ENCODE peak calls at places on chromosome 1, in five cellular contexts. B is stimulated activated CD4-positive, alpha-beta T cell treated with anti-CD3 and anti-CD28 coated beads, TNF-alpha, amount 100 ng/mL, for 1 hour; Q is OCI-M1; K is ELF-1; S is SHP77. V is an unnamed sample.

GRCh38 chr1:108685524-108685923 is 6.6 kb upstream of the PRPF38B start:
- DNase-seq in B (no peak), Q (no peak), K (no peak), S (no peak), V (no peak)

GRCh38 chr1:101290922-101291561 is 54.2 kb downstream of the S1PR1 start:
- DNase-seq in B (no peak), Q (peak; percentile 33), K (no peak), S (no peak), V (no peak)

GRCh38 chr1:87333692-87334347 is 5.1 kb downstream of the LMO4 start:
- DNase-seq in B (no peak), Q (peak; percentile 56), K (no peak), S (no peak), V (no peak)

GRCh38 chr1:25797939-25798338 is 2.1 kb upstream of the SELENON start:
- DNase-seq in B (no peak), Q (peak; percentile 70), K (peak; percentile 81), S (no peak), V (no peak)

GRCh38 chr1:7379445-7379971 is 391.6 kb upstream of the VAMP3 start:
- DNase-seq in B (no peak), Q (no peak), K (peak; percentile 79), S (peak; percentile 68), V (no peak)

GRCh38 chr1:10727703-10728348 is 68.6 kb downstream of the CASZ1 start:
- DNase-seq in B (no peak), Q (no peak), K (no peak), S (peak; percentile 19), V (no peak)

GRCh38 chr1:117553468-117553867 is 52.4 kb upstream of the TENT5C start:
- DNase-seq in B (no peak), Q (no peak), K (no peak), S (no peak), V (no peak)

GRCh38 chr1:114021665-114022099 is 42.4 kb downstream of the OLFML3 start:
- DNase-seq in B (no peak), Q (no peak), K (no peak), S (no peak), V (no peak)

GRCh38 chr1:32180186-32181060 is 948 bp downstream of the TXLNA start:
- DNase-seq in B (no peak), Q (peak; percentile 64), K (peak; percentile 73), S (peak; percentile 40), V (peak; percentile 51)